ENCODE peak calls at places on chromosomes 5 and 9, in ten cellular contexts. O is choroid plexus epithelial cell, R is upper lobe of right lung, H is AG10803, L is AG09319, Y is HepG2, P is BJ, B is mucosa of descending colon, K is GM13977, J is fibroblast of villous mesenchyme. U is an unnamed sample.

GRCh38 chr5:127995556-127995955 is 88.0 kb upstream of the SLC12A2 start:
- DNase-seq in J (no peak), K (no peak), O (peak), L (no peak), P (no peak), H (peak), Y (no peak), R (no peak), B (no peak), U (no peak)

GRCh38 chr9:113462781-113463286 is 693 bp upstream of the RGS3 start:
- DNase-seq in R (no peak), K (no peak), O (no peak), L (no peak), P (no peak), H (peak), J (no peak), B (no peak), Y (no peak), U (no peak)

GRCh38 chr9:104258289-104259045 is 164.4 kb downstream of the SMC2 start:
- DNase-seq in J (no peak), L (no peak), Y (no peak), P (no peak), H (no peak), B (no peak), O (no peak), R (no peak), K (no peak), U (no peak)

GRCh38 chr5:75463726-75464125 is 47.7 kb downstream of the CERT1 start:
- DNase-seq in O (peak), K (no peak), Y (no peak), H (no peak), J (no peak), R (no peak), B (no peak), L (no peak), P (no peak), U (no peak)

GRCh38 chr9:36576866-36577265 is 4.2 kb downstream of the MELK start:
- DNase-seq in H (no peak), L (no peak), B (no peak), P (no peak), O (no peak), R (no peak), Y (no peak), J (no peak), K (no peak), U (no peak)

GRCh38 chr5:113278976-113279375 is 155.8 kb downstream of the TSSK1B start:
- DNase-seq in R (no peak), B (no peak), P (no peak), L (no peak), K (no peak), J (no peak), O (peak), H (no peak), Y (no peak), U (no peak)

GRCh38 chr5:59542841-59543825 is 350.4 kb downstream of the PDE4D start:
- DNase-seq in L (no peak), B (peak), H (peak), Y (no peak), J (peak), O (peak), R (no peak), K (no peak), P (no peak), U (no peak)

GRCh38 chr5:57113486-57113885 is 60.4 kb upstream of the GPBP1 start:
- DNase-seq in P (no peak), R (no peak), H (peak), Y (no peak), B (no peak), K (no peak), O (no peak), L (no peak), J (no peak), U (no peak)

GRCh38 chr5:73946926-73947455 is 321.0 kb downstream of the ARHGEF28 start:
- DNase-seq in L (no peak), B (no peak), O (no peak), Y (no peak), R (no peak), K (no peak), J (no peak), H (no peak), P (no peak), U (no peak)

GRCh38 chr5:80411589-80412219 is 3.8 kb downstream of the ZFYVE16 start:
- DNase-seq in L (no peak), H (no peak), P (no peak), K (no peak), B (no peak), R (no peak), O (no peak), J (peak), Y (no peak), U (no peak)

GRCh38 chr9:127896395-127897193 is 2.8 kb downstream of the ST6GALNAC6 start:
- DNase-seq in P (no peak), O (no peak), Y (no peak), K (no peak), J (no peak), H (no peak), B (no peak), R (no peak), L (no peak), U (no peak)

GRCh38 chr9:76655121-76655531 is 109.1 kb upstream of the PCA3 start:
- DNase-seq in R (no peak), J (peak), Y (no peak), H (no peak), O (peak), P (no peak), K (no peak), L (no peak), B (no peak), U (no peak)

GRCh38 chr5:161745392-161745791 is 59.9 kb downstream of the GABRA6 start:
- DNase-seq in H (no peak), B (no peak), L (no peak), J (no peak), K (no peak), O (no peak), P (no peak), Y (no peak), R (no peak), U (no peak)

GRCh38 chr5:142063878-142064331 is 44.7 kb upstream of the NDFIP1 start:
- DNase-seq in L (peak), P (no peak), Y (peak), R (no peak), H (peak), B (peak), O (peak), K (no peak), J (peak), U (no peak)

GRCh38 chr5:39547548-39548154 is 122.9 kb upstream of the DAB2 start:
- DNase-seq in B (no peak), R (no peak), O (peak), K (peak), H (peak), P (no peak), Y (peak), L (peak), J (peak), U (no peak)

GRCh38 chr5:159552751-159553150 is 222.5 kb upstream of the IL12B start:
- DNase-seq in R (no peak), O (peak), L (no peak), B (no peak), K (no peak), J (peak), H (peak), P (no peak), Y (no peak), U (no peak)

GRCh38 chr9:97848237-97848581 is 4.8 kb upstream of the FOXE1 start:
- DNase-seq in P (no peak), R (no peak), J (no peak), B (no peak), K (no peak), Y (no peak), H (no peak), O (no peak), L (no peak), U (no peak)

GRCh38 chr9:37290881-37291485 is 131.5 kb upstream of the GRHPR start:
- DNase-seq in B (no peak), H (peak), L (peak), Y (no peak), O (peak), J (peak), K (peak), P (peak), R (no peak), U (no peak)

GRCh38 chr5:53480474-53481353 is at the start of gene FST:
- DNase-seq in B (peak), H (no peak), R (peak), L (no peak), P (no peak), Y (no peak), K (peak), O (peak), J (peak), U (no peak)

GRCh38 chr9:82421498-82421897 is 432.9 kb downstream of the SPATA31D1 start:
- DNase-seq in R (no peak), H (no peak), P (no peak), O (peak), Y (no peak), B (no peak), J (no peak), L (no peak), K (no peak), U (no peak)

GRCh38 chr5:31918739-31919138 is 255.4 kb downstream of the GOLPH3 start:
- DNase-seq in Y (no peak), J (no peak), L (no peak), P (no peak), R (no peak), O (no peak), B (no peak), H (no peak), K (no peak), U (no peak)

GRCh38 chr5:67989457-67989856 is 226.1 kb upstream of the PIK3R1 start:
- DNase-seq in Y (no peak), O (peak), B (no peak), P (no peak), L (no peak), H (peak), J (peak), R (no peak), K (no peak), U (no peak)
- TF ChIP-seq CTCF in Y (no peak), O (peak), B (no peak), P (peak), L (no peak), H (no peak), J (peak), R (no peak), K (no peak), U (no peak)

GRCh38 chr5:14258840-14259239 is 115.7 kb downstream of the TRIO start:
- DNase-seq in R (no peak), H (no peak), J (peak), L (no peak), K (no peak), Y (no peak), P (no peak), B (no peak), O (peak), U (no peak)
- TF ChIP-seq CTCF in R (peak), H (no peak), J (peak), L (no peak), K (peak), Y (no peak), P (no peak), B (no peak), O (peak), U (no peak)

GRCh38 chr9:4030751-4031150 is 269.1 kb downstream of the GLIS3 start:
- DNase-seq in R (no peak), Y (peak), L (no peak), B (no peak), J (no peak), P (no peak), O (peak), H (no peak), K (no peak), U (no peak)
- TF ChIP-seq CTCF in R (no peak), Y (no peak), L (no peak), B (no peak), J (no peak), P (no peak), O (peak), H (no peak), K (no peak), U (no peak)

DNA sequence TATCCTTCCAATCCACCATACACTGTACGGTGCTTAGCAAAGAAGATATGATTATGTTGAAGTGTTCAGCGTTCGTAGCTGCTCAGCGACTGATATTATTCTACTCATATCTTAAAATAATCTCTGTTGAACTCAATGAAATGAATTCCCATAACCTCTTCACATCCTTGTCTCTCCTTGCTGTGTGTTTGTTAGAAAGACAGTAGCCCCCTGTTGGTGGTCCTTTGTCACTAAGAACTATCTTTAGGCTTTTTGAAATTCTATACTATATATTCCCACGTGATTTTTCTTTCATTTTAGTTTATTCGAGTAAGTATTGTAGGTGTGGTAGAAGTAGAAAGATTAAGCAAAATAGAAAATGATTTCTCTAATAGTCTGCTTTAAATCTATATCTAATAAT is 762.8 kb upstream of the WWC1 start:
- DNase-seq in K (no peak), J (no peak), B (no peak), L (no peak), P (no peak), Y (no peak), R (no peak), O (no peak), H (no peak), U (no peak)
- TF ChIP-seq CTCF in K (no peak), J (no peak), B (no peak), L (no peak), P (no peak), Y (no peak), R (no peak), O (no peak), H (no peak), U (no peak)

GRCh38 chr9:346114-346513 is 131.4 kb downstream of the DOCK8 start:
- DNase-seq in J (no peak), L (no peak), B (no peak), R (no peak), K (no peak), P (no peak), Y (no peak), H (no peak), O (no peak), U (no peak)

GRCh38 chr9:343773-344172 is 129.1 kb downstream of the DOCK8 start:
- DNase-seq in K (no peak), H (no peak), B (no peak), R (no peak), P (no peak), Y (no peak), O (no peak), L (no peak), J (no peak), U (no peak)

GRCh38 chr9:351916-352315 is 137.3 kb downstream of the DOCK8 start:
- DNase-seq in J (no peak), L (no peak), P (no peak), O (no peak), B (no peak), K (no peak), R (no peak), H (no peak), Y (no peak), U (no peak)

GRCh38 chr9:350354-350753 is 135.7 kb downstream of the DOCK8 start:
- DNase-seq in K (no peak), Y (no peak), B (no peak), J (no peak), H (no peak), R (no peak), P (no peak), L (no peak), O (no peak), U (no peak)

DNA sequence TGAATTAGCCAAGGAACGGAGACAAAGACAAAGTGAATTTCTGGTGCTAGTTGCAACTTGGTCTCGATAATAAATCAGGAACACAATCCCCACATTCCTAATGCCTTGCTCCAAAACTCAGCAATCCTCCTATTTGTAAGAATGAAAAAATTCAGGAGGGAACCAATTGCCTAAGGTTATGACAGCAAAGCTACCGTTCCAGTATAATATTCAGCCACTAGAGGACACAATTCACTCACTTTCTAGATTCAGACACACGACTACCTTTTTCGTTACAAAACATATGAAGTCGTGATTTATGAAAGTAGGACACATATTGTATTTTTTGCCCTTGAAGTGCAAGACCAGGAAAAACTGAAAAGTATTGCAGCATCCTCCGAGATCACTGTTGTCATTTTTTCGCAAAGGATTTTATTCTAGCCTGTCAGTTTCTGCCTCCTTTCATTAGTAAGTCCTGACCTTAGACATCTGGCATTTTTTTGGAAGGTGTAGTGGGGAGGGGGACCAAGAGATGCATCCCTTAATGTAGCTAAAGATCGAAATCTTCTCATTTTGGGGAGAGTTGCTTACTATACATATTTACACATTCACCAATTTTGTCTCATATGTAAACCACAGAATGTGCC is 133.1 kb downstream of the DOCK8 start:
- DNase-seq in H (peak), P (no peak), J (peak), R (no peak), O (peak), Y (peak), L (no peak), B (no peak), K (no peak), U (no peak)
- TF ChIP-seq CTCF in H (peak), P (peak), J (peak), R (peak), O (peak), Y (peak), L (peak), B (no peak), K (peak), U (peak)

GRCh38 chr9:30039712-30040111 is 2344.7 kb upstream of the ACO1 start:
- DNase-seq in K (peak), P (no peak), O (peak), H (no peak), L (no peak), Y (no peak), B (no peak), J (no peak), R (no peak), U (no peak)
- TF ChIP-seq CTCF in K (no peak), P (no peak), O (no peak), H (no peak), L (no peak), Y (no peak), B (no peak), J (peak), R (no peak), U (no peak)

DNA sequence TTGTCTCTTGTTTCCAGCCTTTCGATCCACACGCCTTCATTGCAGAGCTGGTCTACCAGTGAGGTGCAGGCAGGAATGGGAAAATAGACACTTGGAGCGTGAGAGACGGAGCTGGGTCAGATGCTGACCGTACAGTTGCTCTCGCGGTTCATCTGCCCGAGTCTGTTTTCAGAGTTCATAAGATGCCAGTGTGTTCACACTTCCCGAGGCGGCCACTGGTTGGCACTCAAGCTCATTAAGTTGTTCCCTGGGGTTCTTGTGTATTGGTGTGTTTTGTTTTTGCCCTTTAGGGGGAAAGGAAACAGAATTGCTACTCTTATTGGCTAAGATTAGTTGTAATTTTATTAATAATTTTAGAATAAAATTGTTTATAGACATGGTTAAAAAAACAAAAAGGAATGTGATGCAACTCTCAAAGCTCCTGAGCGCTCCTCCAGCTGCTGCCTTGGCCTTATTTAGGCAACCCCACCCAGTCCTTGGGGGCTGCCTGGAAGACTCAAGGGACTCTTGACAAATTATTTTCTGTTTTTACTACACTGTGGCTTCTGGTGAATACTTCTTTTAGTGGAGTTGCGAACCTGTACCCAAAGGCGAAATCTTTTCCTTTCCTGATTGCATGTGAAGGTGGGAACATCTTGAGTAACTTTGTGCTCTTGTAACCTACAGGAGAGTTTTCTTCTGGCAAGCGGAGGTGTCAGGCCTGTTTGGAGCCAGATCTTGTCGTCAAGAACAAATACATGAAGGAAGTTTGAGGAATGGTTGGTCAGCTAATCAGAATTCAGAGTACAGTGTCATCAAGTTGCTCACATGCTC is 146.1 kb downstream of the MAST4 start:
- DNase-seq in L (no peak), P (no peak), K (no peak), R (no peak), B (peak), O (peak), H (peak), J (no peak), Y (peak), U (no peak)
- TF ChIP-seq CTCF in L (no peak), P (no peak), K (peak), R (peak), B (peak), O (peak), H (peak), J (peak), Y (peak), U (peak)

DNA sequence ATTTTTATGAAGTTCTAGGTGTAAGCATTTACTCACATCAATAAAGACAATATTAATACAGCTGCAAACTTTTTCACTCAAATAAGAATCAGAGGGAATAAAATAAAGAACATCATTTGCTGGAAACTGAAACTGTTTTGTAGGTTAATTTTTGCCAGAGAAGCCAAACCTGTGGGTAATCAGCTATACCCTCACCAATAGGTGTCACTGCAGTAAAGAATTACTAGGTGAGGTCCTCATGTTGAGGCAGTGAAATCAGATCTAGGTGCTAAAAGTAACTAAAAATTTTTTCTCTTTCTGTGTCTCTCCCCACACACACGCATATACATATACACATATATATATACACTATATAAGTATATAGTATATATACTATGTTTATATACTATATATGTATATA is 1016.3 kb upstream of the SEMA6A start:
- DNase-seq in P (no peak), Y (peak), B (no peak), R (no peak), O (peak), L (no peak), K (peak), H (no peak), J (peak), U (no peak)
- TF ChIP-seq CTCF in P (peak), Y (peak), B (no peak), R (peak), O (peak), L (peak), K (peak), H (no peak), J (peak), U (peak)

GRCh38 chr5:175696139-175696854 is 38.4 kb downstream of the HRH2 start:
- DNase-seq in L (no peak), J (peak), K (peak), R (peak), O (peak), P (no peak), H (no peak), Y (no peak), B (peak), U (no peak)
- TF ChIP-seq CTCF in L (no peak), J (peak), K (peak), R (peak), O (peak), P (no peak), H (no peak), Y (peak), B (peak), U (peak)